ENCODE peak calls at places on chromosome 16, in nine cellular contexts. T is cardiac muscle cell; Z is neural progenitor cell; H is lower lobe of right lung; W is CD4-positive, alpha-beta T cell; D is A549; L is suprapubic skin; M is colonic mucosa; Q is fibroblast of lung. V is an unnamed sample.

GRCh38 chr16:15866451-15866850 is 9.6 kb upstream of the MYH11 start:
- DNase-seq in T (no peak), Z (no peak), H (no peak), W (no peak), D (no peak), L (no peak), M (no peak), Q (no peak), V (no peak)

GRCh38 chr16:984106-984505 is 2.5 kb downstream of the SOX8 start:
- DNase-seq in T (no peak), Z (peak; percentile 29), H (no peak), W (no peak), D (no peak), L (no peak), M (no peak), Q (no peak), V (no peak)

GRCh38 chr16:2090819-2091721 is 43.3 kb downstream of the TSC2 start:
- DNase-seq in T (peak; percentile 93), Z (peak; percentile 96), H (peak; percentile 87), W (no peak), D (no peak), L (no peak), M (peak; percentile 91), Q (peak; percentile 47), V (peak; percentile 85)

GRCh38 chr16:1863681-1864460 is 8.1 kb downstream of the MEIOB start:
- DNase-seq in T (peak; percentile 44), Z (peak; percentile 38), H (no peak), W (no peak), D (no peak), L (no peak), M (no peak), Q (peak; percentile 33), V (no peak)

GRCh38 chr16:20484726-20485125 is 33.4 kb downstream of the ACSM2A start:
- DNase-seq in T (no peak), Z (no peak), H (no peak), W (no peak), D (no peak), L (no peak), M (no peak), Q (no peak), V (no peak)

GRCh38 chr16:678858-679807 is 1.1 kb upstream of the STUB1 start:
- DNase-seq in T (peak; percentile 88), Z (peak; percentile 86), H (peak; percentile 80), W (peak; percentile 38), D (no peak), L (no peak), M (peak; percentile 80), Q (peak; percentile 45), V (peak; percentile 89)

GRCh38 chr16:57107324-57107922 is 15.0 kb downstream of the CPNE2 start:
- DNase-seq in T (no peak), Z (no peak), H (no peak), W (no peak), D (no peak), L (no peak), M (no peak), Q (no peak), V (no peak)

GRCh38 chr16:46719528-46719927 is 28.6 kb downstream of the MYLK3 start:
- DNase-seq in T (no peak), Z (no peak), H (no peak), W (no peak), D (no peak), L (peak; percentile 63), M (no peak), Q (no peak), V (no peak)

GRCh38 chr16:81633147-81633619 is 145.9 kb upstream of the PLCG2 start:
- DNase-seq in T (no peak), Z (peak; percentile 46), H (no peak), W (no peak), D (no peak), L (no peak), M (no peak), Q (no peak), V (no peak)

GRCh38 chr16:2042171-2042570 is 5.5 kb downstream of the NTHL1 start:
- DNase-seq in T (peak; percentile 85), Z (no peak), H (peak; percentile 90), W (no peak), D (no peak), L (no peak), M (peak; percentile 60), Q (no peak), V (peak; percentile 90)

GRCh38 chr16:85523602-85524364 is 89.3 kb upstream of the GSE1 start:
- DNase-seq in T (peak; percentile 86), Z (peak; percentile 46), H (peak; percentile 82), W (no peak), D (no peak), L (no peak), M (no peak), Q (peak; percentile 46), V (peak; percentile 89)

GRCh38 chr16:1960665-1961630 is 1.6 kb downstream of the NDUFB10 start:
- DNase-seq in T (no peak), Z (peak; percentile 37), H (peak; percentile 39), W (peak; percentile 26), D (no peak), L (no peak), M (no peak), Q (peak; percentile 49), V (no peak)

GRCh38 chr16:69340095-69340644 is 598 bp downstream of the NIP7 start:
- DNase-seq in T (no peak), Z (peak; percentile 10), H (no peak), W (no peak), D (no peak), L (no peak), M (no peak), Q (peak; percentile 22), V (no peak)

GRCh38 chr16:15981382-15981781 is 32.0 kb downstream of the ABCC1 start:
- DNase-seq in T (no peak), Z (no peak), H (no peak), W (no peak), D (no peak), L (no peak), M (no peak), Q (no peak), V (no peak)

GRCh38 chr16:22314661-22315626 is 17.7 kb downstream of the POLR3E start:
- DNase-seq in T (no peak), Z (peak; percentile 49), H (no peak), W (no peak), D (no peak), L (peak; percentile 26), M (no peak), Q (no peak), V (peak; percentile 30)

GRCh38 chr16:70778901-70779309 is 22.1 kb downstream of the VAC14 start:
- DNase-seq in T (peak; percentile 77), Z (peak; percentile 92), H (no peak), W (no peak), D (peak; percentile 88), L (no peak), M (peak; percentile 48), Q (peak; percentile 75), V (no peak)

GRCh38 chr16:70780546-70780945 is 20.4 kb downstream of the VAC14 start:
- DNase-seq in T (no peak), Z (no peak), H (no peak), W (no peak), D (no peak), L (no peak), M (no peak), Q (no peak), V (no peak)

GRCh38 chr16:70777973-70778406 is 23.0 kb downstream of the VAC14 start:
- DNase-seq in T (no peak), Z (no peak), H (no peak), W (no peak), D (peak; percentile 35), L (no peak), M (no peak), Q (no peak), V (no peak)

GRCh38 chr16:70777496-70777895 is 23.5 kb downstream of the VAC14 start:
- DNase-seq in T (no peak), Z (no peak), H (no peak), W (no peak), D (no peak), L (no peak), M (no peak), Q (no peak), V (no peak)

GRCh38 chr16:70779361-70779760 is 21.6 kb downstream of the VAC14 start:
- DNase-seq in T (no peak), Z (no peak), H (no peak), W (no peak), D (no peak), L (no peak), M (no peak), Q (no peak), V (no peak)
- H3K27ac ChIP-seq in T (peak overlapping the region; percentile 90), Z (peak overlapping the region; percentile 10), H (no peak overlapping the region), W (no peak overlapping the region), D (no peak overlapping the region), L (no peak overlapping the region), M (no peak overlapping the region), Q (no peak overlapping the region), V (no peak overlapping the region)

DNA sequence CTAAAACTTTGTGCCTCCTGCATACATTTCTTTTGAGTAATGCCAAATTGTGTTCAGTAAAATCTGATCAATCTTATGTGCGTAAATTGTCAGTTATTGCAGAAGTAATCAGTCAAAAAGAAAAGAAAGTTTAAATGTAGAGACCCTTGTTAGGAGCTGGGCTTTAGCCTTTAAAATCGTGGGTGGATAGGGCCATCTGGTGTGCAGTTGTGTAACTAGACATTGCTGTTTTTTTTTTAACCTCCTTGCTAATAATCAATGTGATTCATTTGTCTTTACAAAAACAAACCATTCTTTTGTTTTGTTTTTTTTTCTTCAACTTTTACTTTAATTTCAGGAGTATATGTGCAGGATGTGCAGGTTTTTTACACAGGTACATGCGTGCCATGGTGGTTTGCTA is 5.3 kb upstream of the WWOX start:
- DNase-seq in T (no peak), Z (no peak), H (no peak), W (no peak), D (no peak), L (no peak), M (no peak), Q (no peak), V (no peak)
- TF ChIP-seq CTCF in T (no peak), Z (peak; percentile 52), H (no peak), W (no peak), D (peak; percentile 16), L (no peak), M (no peak), Q (peak; percentile 18), V (no peak)

GRCh38 chr16:65136656-65137055 is 14.8 kb upstream of the CDH11 start:
- DNase-seq in T (no peak), Z (no peak), H (no peak), W (no peak), D (no peak), L (no peak), M (no peak), Q (no peak), V (no peak)

DNA sequence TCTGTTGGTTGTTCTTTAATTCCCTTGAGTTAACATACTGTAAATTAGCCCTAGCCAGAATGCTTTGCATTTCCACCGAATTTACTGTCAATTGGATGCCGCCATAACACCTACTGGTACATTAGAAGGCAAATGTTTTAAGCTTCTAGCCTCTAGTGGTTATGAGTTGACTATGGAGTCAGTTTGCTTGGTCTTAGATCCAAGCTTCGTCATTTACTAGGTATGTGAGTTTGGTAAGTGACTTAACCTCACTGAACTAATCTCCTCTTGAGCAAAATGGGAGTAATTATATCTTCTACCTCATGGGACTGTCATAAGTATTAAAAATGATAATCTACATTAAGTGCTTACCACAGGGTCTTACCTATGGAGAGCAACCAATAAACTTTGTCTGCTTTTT is 20.4 kb upstream of the CDH11 start:
- DNase-seq in T (no peak), Z (no peak), H (no peak), W (no peak), D (no peak), L (no peak), M (no peak), Q (peak; percentile 29), V (no peak)
- H3K27ac ChIP-seq in T (no peak overlapping the region), Z (no peak overlapping the region), H (no peak overlapping the region), W (no peak overlapping the region), D (no peak overlapping the region), L (no peak overlapping the region), M (no peak overlapping the region), Q (no peak overlapping the region), V (no peak overlapping the region)

GRCh38 chr16:26569793-26570192 is 496.9 kb upstream of the C16orf82 start:
- DNase-seq in T (peak; percentile 19), Z (peak; percentile 64), H (no peak), W (no peak), D (no peak), L (no peak), M (no peak), Q (no peak), V (no peak)
- TF ChIP-seq CTCF in T (no peak), Z (peak; percentile 67), H (no peak), W (no peak), D (peak; percentile 16), L (peak; percentile 5), M (no peak), Q (no peak), V (peak; percentile 69)

V was measured in right lobe of liver.